ENCODE peak calls at places on chromosome 21, in seven cellular contexts. Q is NCI-H345; F is activated naive CD4-positive, alpha-beta T cell; Y is hepatocyte; D is KG1; E is mucosa of gallbladder; H is foreskin fibroblast. C is an unnamed sample.
A peak's percentile ranks its signal among the peaks of the same experiment; 100 is the strongest.

GRCh38 chr21:46392921-46393320 is 65.8 kb upstream of the DIP2A start:
- DNase-seq in E (peak; percentile 24), D (no peak), F (no peak), H (peak; percentile 81), Q (no peak), Y (no peak), C (no peak)

GRCh38 chr21:29499734-29500343 is 201.1 kb downstream of the BACH1 start:
- DNase-seq in Q (no peak), E (no peak), F (no peak), Y (no peak), H (peak; percentile 46), D (no peak), C (no peak)

GRCh38 chr21:37273911-37274690 is 7.0 kb upstream of the VPS26C start:
- DNase-seq in E (no peak), Q (no peak), F (no peak), H (no peak), Y (no peak), D (no peak), C (no peak)

GRCh38 chr21:45319461-45320211 is 31.9 kb upstream of the POFUT2 start:
- DNase-seq in Q (no peak), Y (no peak), E (no peak), F (no peak), H (peak; percentile 71), D (no peak), C (no peak)

GRCh38 chr21:35127851-35128250 is 78.7 kb upstream of the RUNX1 start:
- DNase-seq in Y (no peak), H (peak; percentile 46), E (no peak), Q (no peak), D (no peak), F (no peak), C (no peak)

GRCh38 chr21:37758997-37759396 is 157.3 kb downstream of the KCNJ6 start:
- DNase-seq in Y (peak; percentile 79), E (no peak), Q (no peak), H (peak; percentile 76), F (no peak), D (no peak), C (no peak)

GRCh38 chr21:15967661-15968060 is 237.9 kb downstream of the USP25 start:
- DNase-seq in D (no peak), Y (no peak), E (no peak), Q (no peak), F (no peak), H (peak; percentile 15), C (no peak)

GRCh38 chr21:37281993-37282392 is 14.9 kb upstream of the VPS26C start:
- DNase-seq in Q (peak; percentile 58), F (no peak), Y (peak; percentile 19), E (no peak), H (no peak), D (no peak), C (no peak)

GRCh38 chr21:35075546-35075945 is 26.4 kb upstream of the RUNX1 start:
- DNase-seq in E (no peak), Y (peak; percentile 45), D (no peak), F (no peak), Q (no peak), H (peak; percentile 62), C (no peak)

GRCh38 chr21:35084869-35085268 is 35.8 kb upstream of the RUNX1 start:
- DNase-seq in H (peak; percentile 87), Q (no peak), D (no peak), Y (no peak), E (no peak), F (no peak), C (peak; percentile 63)

GRCh38 chr21:44375281-44375651 is 21.8 kb downstream of the TRPM2 start:
- DNase-seq in E (peak; percentile 48), Q (no peak), H (no peak), Y (no peak), F (no peak), D (peak; percentile 49), C (no peak)

GRCh38 chr21:44482581-44483287 is 27.4 kb downstream of the LRRC3 start:
- DNase-seq in E (no peak), H (no peak), D (no peak), Y (peak; percentile 61), F (no peak), Q (no peak), C (no peak)

GRCh38 chr21:45364464-45365185 is 40.3 kb upstream of the COL18A1 start:
- DNase-seq in Q (no peak), Y (no peak), E (no peak), H (no peak), D (no peak), F (no peak), C (no peak)

GRCh38 chr21:23217597-23217996 is 2219.4 kb downstream of the NCAM2 start:
- DNase-seq in E (no peak), D (no peak), F (no peak), Q (no peak), Y (no peak), H (no peak), C (no peak)

GRCh38 chr21:42640486-42640885 is 12.9 kb upstream of the PDE9A start:
- DNase-seq in D (no peak), H (no peak), E (peak; percentile 79), Q (no peak), F (no peak), Y (no peak), C (no peak)

GRCh38 chr21:43645987-43646386 is 13.3 kb downstream of the HSF2BP start:
- DNase-seq in F (no peak), Y (no peak), D (peak; percentile 23), Q (no peak), H (no peak), E (no peak), C (no peak)

GRCh38 chr21:16908087-16908486 is 604.8 kb upstream of the CXADR start:
- DNase-seq in D (no peak), Y (no peak), F (no peak), H (peak; percentile 16), E (peak; percentile 11), Q (no peak), C (no peak)

GRCh38 chr21:45534591-45535331 is 7.5 kb downstream of the SLC19A1 start:
- DNase-seq in F (no peak), D (no peak), H (no peak), E (no peak), Q (peak; percentile 35), Y (peak; percentile 66), C (no peak)

GRCh38 chr21:17780539-17780938 is 38.6 kb downstream of the C21orf91 start:
- DNase-seq in F (no peak), Y (no peak), H (no peak), Q (no peak), D (peak; percentile 30), E (no peak), C (no peak)

GRCh38 chr21:45558044-45558721 is 15.9 kb upstream of the SLC19A1 start:
- DNase-seq in E (no peak), H (no peak), F (no peak), Q (no peak), Y (no peak), D (no peak), C (no peak)

GRCh38 chr21:41924355-41924754 is 29.5 kb downstream of the C2CD2 start:
- DNase-seq in H (no peak), Y (no peak), D (no peak), E (no peak), Q (no peak), F (no peak), C (no peak)

GRCh38 chr21:32386195-32386870 is 6.5 kb downstream of the URB1 start:
- DNase-seq in Q (no peak), D (no peak), E (no peak), F (no peak), H (peak; percentile 38), Y (no peak), C (no peak)

GRCh38 chr21:42763578-42764442 is 110.4 kb downstream of the PDE9A start:
- DNase-seq in D (no peak), H (no peak), Y (no peak), F (no peak), Q (no peak), E (no peak), C (no peak)

GRCh38 chr21:42518216-42518615 is 4.6 kb downstream of the SLC37A1 start:
- DNase-seq in F (no peak), H (no peak), Q (no peak), D (no peak), Y (no peak), E (no peak), C (no peak)

GRCh38 chr21:39258207-39258606 is 55.2 kb downstream of the BRWD1 start:
- DNase-seq in Q (peak; percentile 50), H (no peak), D (no peak), Y (peak; percentile 7), E (no peak), F (no peak), C (no peak)

GRCh38 chr21:46110499-46111192 is 12.7 kb downstream of the COL6A2 start:
- DNase-seq in Y (peak; percentile 6), E (peak; percentile 24), D (no peak), F (no peak), H (peak; percentile 69), Q (no peak), C (no peak)

GRCh38 chr21:41664881-41665765 is 101.7 kb downstream of the RIPK4 start:
- DNase-seq in H (peak; percentile 71), E (no peak), Y (no peak), F (no peak), Q (no peak), D (no peak), C (peak; percentile 28)

GRCh38 chr21:45544449-45545235 is 2.4 kb upstream of the SLC19A1 start:
- DNase-seq in D (no peak), Y (no peak), F (no peak), E (no peak), Q (no peak), H (no peak), C (no peak)

GRCh38 chr21:41160036-41160435 is 7.9 kb upstream of the BACE2 start:
- DNase-seq in F (no peak), H (no peak), Y (no peak), Q (no peak), D (no peak), E (no peak), C (no peak)

GRCh38 chr21:28633803-28634572 is 358.7 kb downstream of the LTN1 start:
- DNase-seq in Y (no peak), H (peak; percentile 73), Q (no peak), E (no peak), F (no peak), D (no peak), C (peak; percentile 29)

GRCh38 chr21:36424592-36424991 is 39.4 kb downstream of the CHAF1B start:
- DNase-seq in H (no peak), E (no peak), F (no peak), D (no peak), Y (no peak), Q (no peak), C (no peak)

GRCh38 chr21:44526096-44526997 is 13.6 kb downstream of the KRTAP10-1 start:
- DNase-seq in F (no peak), H (no peak), D (no peak), Y (no peak), E (no peak), Q (no peak), C (no peak)

GRCh38 chr21:40049959-40050290 is 182.7 kb downstream of the PCP4 start:
- DNase-seq in Y (no peak), Q (peak; percentile 82), E (no peak), H (no peak), F (no peak), D (no peak), C (no peak)

GRCh38 chr21:33560965-33561364 is 18.1 kb downstream of the SON start:
- DNase-seq in D (no peak), Y (no peak), F (no peak), H (no peak), E (no peak), Q (no peak), C (no peak)

C was measured in amniotic stem cell.